ENCODE peak calls at places on chromosomes 7 and 10, in ten cellular contexts. R, X, F, Y, W, G, C, D, E and Z are unnamed samples.

GRCh38 chr7:55066479-55066878 is 47.7 kb downstream of the EGFR start:
- DNase-seq in D (no peak), W (no peak), F (no peak), X (no peak), G (no peak), R (no peak), E (no peak), Y (no peak), C (no peak), Z (no peak)

GRCh38 chr7:110170762-110171161 is 920.2 kb upstream of the LRRN3 start:
- DNase-seq in X (no peak), R (no peak), E (no peak), G (no peak), F (no peak), Y (no peak), W (no peak), C (no peak), D (no peak), Z (no peak)

GRCh38 chr7:103117016-103117415 is 31.9 kb downstream of the NAPEPLD start:
- DNase-seq in W (no peak), X (no peak), R (no peak), D (no peak), E (no peak), G (no peak), F (no peak), Y (no peak), C (no peak), Z (peak)

GRCh38 chr7:5419523-5420107 is 4.0 kb downstream of the TNRC18 start:
- DNase-seq in C (peak), R (no peak), W (peak), G (no peak), X (no peak), E (no peak), Y (no peak), F (peak), D (no peak), Z (peak)

GRCh38 chr7:48617508-48617907 is 306.8 kb upstream of the CDC14C start:
- DNase-seq in Y (no peak), F (no peak), X (no peak), R (no peak), D (no peak), G (no peak), C (no peak), W (no peak), E (no peak), Z (no peak)

GRCh38 chr7:6386779-6387178 is 61.0 kb downstream of the DAGLB start:
- DNase-seq in R (no peak), E (no peak), W (no peak), D (no peak), G (no peak), C (no peak), F (no peak), X (no peak), Y (no peak), Z (no peak)

GRCh38 chr10:96124230-96125141 is 5.6 kb upstream of the ZNF518A start:
- DNase-seq in Y (no peak), W (peak), C (peak), F (no peak), G (no peak), E (peak), D (no peak), R (no peak), X (no peak), Z (no peak)

GRCh38 chr7:50069613-50070012 is 23.4 kb downstream of the ZPBP start:
- DNase-seq in D (no peak), R (no peak), Y (no peak), W (no peak), G (no peak), E (no peak), C (no peak), F (peak), X (no peak), Z (no peak)

GRCh38 chr7:102993532-102994029 is 80.8 kb downstream of the LRRC17 start:
- DNase-seq in C (no peak), X (no peak), D (no peak), G (no peak), Y (no peak), F (no peak), E (no peak), W (no peak), R (no peak), Z (no peak)

GRCh38 chr10:125156739-125157472 is 3.5 kb downstream of the CTBP2 start:
- DNase-seq in W (peak), Y (peak), X (peak), F (peak), G (no peak), E (no peak), C (no peak), D (no peak), R (no peak), Z (no peak)

GRCh38 chr7:33933611-33934281 is 28.4 kb downstream of the BMPER start:
- DNase-seq in F (peak), X (no peak), Y (no peak), D (no peak), W (no peak), E (no peak), G (no peak), R (no peak), C (no peak), Z (no peak)

GRCh38 chr10:77841711-77842375 is 84.7 kb downstream of the DLG5 start:
- DNase-seq in E (no peak), F (no peak), X (no peak), G (no peak), C (no peak), D (no peak), R (no peak), W (no peak), Y (no peak), Z (no peak)

GRCh38 chr7:76397409-76398183 is 11.9 kb downstream of the SSC4D start:
- DNase-seq in E (peak), C (peak), W (peak), R (peak), F (peak), G (peak), D (peak), Y (peak), X (peak), Z (peak)

GRCh38 chr10:33617381-33617780 is 282.9 kb upstream of the NRP1 start:
- DNase-seq in Y (no peak), D (no peak), W (no peak), X (no peak), C (no peak), R (no peak), F (no peak), E (no peak), G (no peak), Z (no peak)

GRCh38 chr10:19958787-19959186 is 142.6 kb downstream of the PLXDC2 start:
- DNase-seq in W (no peak), D (no peak), E (no peak), G (no peak), R (no peak), C (no peak), X (no peak), F (no peak), Y (no peak), Z (no peak)

GRCh38 chr10:124172241-124172661 is 78.9 kb upstream of the CHST15 start:
- DNase-seq in G (peak), X (no peak), C (no peak), E (no peak), R (no peak), Y (no peak), F (no peak), D (no peak), W (no peak), Z (no peak)

GRCh38 chr10:119253433-119254174 is 46.2 kb downstream of the GRK5 start:
- DNase-seq in X (peak), C (no peak), W (peak), G (peak), E (peak), D (peak), Y (no peak), R (peak), F (peak), Z (no peak)

GRCh38 chr7:80520199-80520598 is 8.3 kb upstream of the GNAT3 start:
- DNase-seq in E (no peak), Y (no peak), R (no peak), G (no peak), D (no peak), W (no peak), C (no peak), X (no peak), F (no peak), Z (no peak)

GRCh38 chr10:1064172-1064571 is 8.0 kb downstream of the WDR37 start:
- DNase-seq in G (no peak), F (no peak), Y (no peak), E (no peak), W (no peak), C (no peak), R (no peak), D (no peak), X (no peak), Z (no peak)

GRCh38 chr10:119441151-119441821 is 101.2 kb downstream of the RGS10 start:
- DNase-seq in E (no peak), R (no peak), C (peak), X (no peak), W (peak), F (no peak), D (peak), Y (no peak), G (peak), Z (no peak)

GRCh38 chr10:123555616-123556015 is 110.5 kb upstream of the GPR26 start:
- DNase-seq in F (no peak), W (no peak), D (no peak), X (no peak), C (no peak), Y (no peak), G (peak), E (no peak), R (no peak), Z (no peak)

GRCh38 chr7:39051707-39052106 is 74.0 kb downstream of the POU6F2 start:
- DNase-seq in E (no peak), G (no peak), R (no peak), X (no peak), W (no peak), C (no peak), D (no peak), F (no peak), Y (no peak), Z (no peak)

GRCh38 chr10:127492607-127493250 is 56.4 kb upstream of the NPS start:
- DNase-seq in G (no peak), Y (no peak), E (no peak), F (peak), D (no peak), C (no peak), R (no peak), X (no peak), W (no peak), Z (no peak)

GRCh38 chr10:121518321-121518720 is 79.9 kb downstream of the FGFR2 start:
- DNase-seq in E (no peak), Y (no peak), D (no peak), W (no peak), R (no peak), X (no peak), G (no peak), C (no peak), F (no peak), Z (no peak)

GRCh38 chr10:113060221-113061053 is 110.4 kb downstream of the TCF7L2 start:
- DNase-seq in C (no peak), E (peak), R (no peak), X (peak), W (peak), G (peak), F (no peak), Y (no peak), D (peak), Z (peak)

GRCh38 chr10:128209862-128210214 is 83.6 kb upstream of the MKI67 start:
- DNase-seq in C (no peak), Y (no peak), W (no peak), E (no peak), G (no peak), D (no peak), X (no peak), F (no peak), R (no peak), Z (no peak)

GRCh38 chr10:28054211-28054888 is 55.5 kb upstream of the ODAD2 start:
- DNase-seq in G (no peak), W (peak), E (no peak), C (no peak), R (no peak), D (no peak), F (peak), Y (no peak), X (peak), Z (no peak)

GRCh38 chr7:132819648-132820047 is 243.4 kb upstream of the PLXNA4 start:
- DNase-seq in Y (no peak), G (no peak), R (no peak), F (no peak), X (no peak), E (no peak), C (no peak), D (no peak), W (no peak), Z (no peak)

GRCh38 chr10:5522913-5523560 is 1.7 kb upstream of the CALML3 start:
- DNase-seq in R (no peak), C (peak), F (no peak), W (no peak), Y (peak), E (peak), X (peak), G (no peak), D (peak), Z (no peak)

GRCh38 chr7:67856046-67856445 is 859.4 kb downstream of the TYW1 start:
- DNase-seq in F (no peak), R (no peak), X (no peak), C (no peak), Y (no peak), E (no peak), G (no peak), W (no peak), D (no peak), Z (no peak)

GRCh38 chr7:130961128-130961601 is 227.2 kb upstream of the KLF14 start:
- DNase-seq in Y (no peak), G (no peak), R (no peak), D (no peak), E (peak), F (no peak), C (no peak), X (no peak), W (no peak), Z (no peak)

GRCh38 chr7:130960208-130960988 is 226.4 kb upstream of the KLF14 start:
- DNase-seq in X (no peak), W (peak), F (peak), C (no peak), R (no peak), Y (no peak), G (no peak), E (no peak), D (no peak), Z (no peak)

GRCh38 chr7:130962109-130962508 is 228.1 kb upstream of the KLF14 start:
- DNase-seq in F (no peak), E (no peak), W (no peak), X (no peak), Y (no peak), R (no peak), D (no peak), C (no peak), G (no peak), Z (no peak)

GRCh38 chr7:130965515-130965914 is 231.5 kb upstream of the KLF14 start:
- DNase-seq in C (no peak), X (no peak), D (no peak), E (no peak), G (no peak), R (no peak), W (no peak), Y (no peak), F (no peak), Z (no peak)

GRCh38 chr7:130963349-130963748 is 229.3 kb upstream of the KLF14 start:
- DNase-seq in Y (no peak), D (no peak), F (no peak), R (no peak), G (no peak), X (no peak), C (no peak), E (no peak), W (no peak), Z (no peak)
- H3K27ac ChIP-seq in Y (no peak), D (peak), F (no peak), R (no peak), G (no peak), X (no peak), C (no peak), E (no peak), W (no peak), Z (no peak)

GRCh38 chr7:137977173-137977572 is 24.7 kb downstream of the CREB3L2 start:
- DNase-seq in C (no peak), Y (no peak), R (no peak), X (no peak), W (no peak), D (no peak), F (peak), G (no peak), E (no peak), Z (no peak)

GRCh38 chr7:137975223-137975622 is 26.7 kb downstream of the CREB3L2 start:
- DNase-seq in W (no peak), F (no peak), C (no peak), D (peak), X (peak), E (no peak), Y (no peak), G (no peak), R (no peak), Z (peak)

GRCh38 chr7:137975768-137976167 is 26.1 kb downstream of the CREB3L2 start:
- DNase-seq in X (no peak), W (no peak), F (no peak), E (no peak), D (no peak), C (no peak), Y (no peak), R (no peak), G (no peak), Z (no peak)

GRCh38 chr7:137978464-137979237 is 23.2 kb downstream of the CREB3L2 start:
- DNase-seq in Y (no peak), E (peak), F (peak), W (peak), R (peak), X (peak), D (peak), G (peak), C (no peak), Z (peak)

DNA sequence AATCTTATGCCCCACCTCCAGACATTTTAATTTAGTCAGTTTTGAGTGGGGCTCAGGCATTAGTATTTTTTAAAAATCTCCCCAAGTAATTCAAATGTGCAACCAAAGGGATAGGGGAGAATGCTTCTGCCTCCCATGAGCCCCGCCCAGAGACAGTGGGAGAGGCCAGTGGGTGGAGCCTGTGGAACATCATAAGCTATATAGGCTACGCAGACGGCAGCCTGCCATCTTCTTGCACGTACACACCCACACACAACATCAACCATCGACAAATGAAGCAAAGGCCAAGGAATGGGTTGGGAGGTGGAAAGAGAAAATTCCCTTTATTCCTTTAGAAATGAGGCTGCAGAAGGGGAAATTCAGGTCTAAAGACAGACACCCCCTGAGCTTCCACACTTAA is 25.2 kb downstream of the CREB3L2 start:
- DNase-seq in D (no peak), G (no peak), X (no peak), R (no peak), F (no peak), W (no peak), C (no peak), E (no peak), Y (no peak), Z (no peak)
- H3K27ac ChIP-seq in D (no peak), G (peak), X (peak), R (peak), F (peak), W (no peak), C (no peak), E (peak), Y (peak), Z (peak)

GRCh38 chr10:84440781-84441180 is 112.4 kb downstream of the CCSER2 start:
- DNase-seq in Y (no peak), F (no peak), E (no peak), W (no peak), D (no peak), G (no peak), C (no peak), X (no peak), R (no peak), Z (no peak)
- H3K27ac ChIP-seq in Y (no peak), F (no peak), E (no peak), W (no peak), D (no peak), G (peak), C (no peak), X (peak), R (peak), Z (no peak)

DNA sequence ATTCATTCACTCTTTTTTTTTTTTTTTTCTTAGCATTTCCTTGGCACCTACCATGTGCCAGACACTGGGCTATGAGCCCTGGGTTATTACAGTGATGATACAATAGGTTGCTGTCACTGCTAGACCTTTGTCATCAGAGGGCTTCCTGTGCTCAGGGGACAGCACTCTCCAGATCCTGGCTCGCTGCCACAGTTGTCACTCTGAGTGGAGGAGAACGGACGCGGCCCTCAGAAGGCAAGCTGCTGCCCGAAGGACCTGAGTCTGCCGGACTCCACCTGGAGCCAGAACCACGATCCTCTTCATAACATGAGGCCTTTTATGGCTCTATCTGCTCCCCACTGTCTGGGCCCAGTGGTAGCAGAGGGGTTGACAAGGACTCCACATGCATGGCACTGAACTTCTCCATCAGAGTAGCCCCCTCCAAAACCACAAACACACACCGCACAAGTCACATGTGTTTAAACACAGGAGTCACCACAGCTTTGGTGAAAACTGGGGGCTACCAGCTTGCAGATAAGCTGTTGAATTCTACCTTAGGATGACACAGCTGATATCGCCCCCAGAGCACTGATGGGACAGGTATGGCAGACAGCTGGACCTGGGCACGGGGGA is 94.7 kb upstream of the EFCAB10 start:
- DNase-seq in E (peak), R (no peak), F (no peak), W (no peak), Y (no peak), X (no peak), D (no peak), G (no peak), C (no peak), Z (no peak)
- H3K27ac ChIP-seq in E (no peak), R (no peak), F (no peak), W (no peak), Y (no peak), X (no peak), D (no peak), G (no peak), C (no peak), Z (no peak)

DNA sequence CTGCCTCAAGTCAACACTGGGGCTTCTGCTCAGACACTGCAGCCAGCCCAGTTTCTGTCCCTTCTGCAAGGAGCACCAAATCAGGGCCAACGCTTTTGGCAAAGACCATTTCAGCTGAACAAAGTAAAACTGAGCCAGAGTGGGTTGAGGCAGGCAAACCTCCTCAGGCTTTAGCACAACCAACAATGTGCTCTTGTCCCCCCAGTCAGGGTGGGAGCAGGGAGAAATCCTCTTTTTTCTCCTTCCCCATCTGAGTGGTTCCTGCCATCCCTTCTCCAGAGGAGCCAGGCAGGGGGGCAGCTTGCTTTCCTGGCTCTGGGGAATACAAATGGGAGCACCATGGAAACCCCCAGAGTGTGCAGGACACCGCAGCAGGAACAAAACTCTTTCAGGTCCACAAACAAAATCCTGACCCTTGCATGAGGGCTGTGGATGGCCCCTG is 14.3 kb downstream of the CAMK2G start:
- DNase-seq in G (no peak), R (no peak), E (no peak), F (no peak), X (no peak), Y (no peak), C (no peak), W (no peak), D (no peak), Z (no peak)
- H3K27ac ChIP-seq in G (no peak), R (peak), E (peak), F (no peak), X (peak), Y (no peak), C (no peak), W (no peak), D (peak), Z (no peak)